ENCODE peak calls at places on chromosomes 1 and 21, in six cellular contexts. One of them, this sample, is unnamed.

GRCh38 chr1:151831605-151832004 is at the start of gene RORC:
- DNase-seq in HuH-7.5: no peak
- DNase-seq in fibroblast of the conjunctiva: no peak
- DNase-seq in dorsolateral prefrontal cortex: peak; percentile 63
- DNase-seq in type B pancreatic cell: no peak
- DNase-seq in activated T-cell treated with anti-CD3 and anti-CD28 coated beads, Interleukin-2, amount 50 U/mL, for 24 hours: no peak
- DNase-seq in this sample: no peak

GRCh38 chr1:89939693-89940438 is 55.0 kb upstream of the ZNF326 start:
- DNase-seq in HuH-7.5: no peak
- DNase-seq in fibroblast of the conjunctiva: no peak
- DNase-seq in dorsolateral prefrontal cortex: no peak
- DNase-seq in type B pancreatic cell: no peak
- DNase-seq in activated T-cell treated with anti-CD3 and anti-CD28 coated beads, Interleukin-2, amount 50 U/mL, for 24 hours: no peak
- DNase-seq in this sample: no peak

GRCh38 chr1:67683306-67683705 is 1.7 kb upstream of the GADD45A start:
- DNase-seq in HuH-7.5: no peak
- DNase-seq in fibroblast of the conjunctiva: no peak
- DNase-seq in dorsolateral prefrontal cortex: no peak
- DNase-seq in type B pancreatic cell: no peak
- DNase-seq in activated T-cell treated with anti-CD3 and anti-CD28 coated beads, Interleukin-2, amount 50 U/mL, for 24 hours: no peak
- DNase-seq in this sample: no peak

GRCh38 chr1:165904948-165905347 is 77.5 kb downstream of the UCK2 start:
- DNase-seq in HuH-7.5: no peak
- DNase-seq in fibroblast of the conjunctiva: no peak
- DNase-seq in dorsolateral prefrontal cortex: no peak
- DNase-seq in type B pancreatic cell: no peak
- DNase-seq in activated T-cell treated with anti-CD3 and anti-CD28 coated beads, Interleukin-2, amount 50 U/mL, for 24 hours: no peak
- DNase-seq in this sample: no peak

GRCh38 chr21:45455321-45456013 is 50.5 kb downstream of the COL18A1 start:
- DNase-seq in HuH-7.5: no peak
- DNase-seq in fibroblast of the conjunctiva: no peak
- DNase-seq in dorsolateral prefrontal cortex: peak; percentile 42
- DNase-seq in type B pancreatic cell: no peak
- DNase-seq in activated T-cell treated with anti-CD3 and anti-CD28 coated beads, Interleukin-2, amount 50 U/mL, for 24 hours: no peak
- DNase-seq in this sample: no peak

GRCh38 chr1:3462356-3463012 is 8.0 kb downstream of the ARHGEF16 start:
- DNase-seq in HuH-7.5: no peak
- DNase-seq in fibroblast of the conjunctiva: no peak
- DNase-seq in dorsolateral prefrontal cortex: no peak
- DNase-seq in type B pancreatic cell: no peak
- DNase-seq in activated T-cell treated with anti-CD3 and anti-CD28 coated beads, Interleukin-2, amount 50 U/mL, for 24 hours: no peak
- DNase-seq in this sample: no peak

GRCh38 chr1:195026792-195027191 is 1581.4 kb downstream of the KCNT2 start:
- DNase-seq in HuH-7.5: no peak
- DNase-seq in fibroblast of the conjunctiva: no peak
- DNase-seq in dorsolateral prefrontal cortex: no peak
- DNase-seq in type B pancreatic cell: no peak
- DNase-seq in activated T-cell treated with anti-CD3 and anti-CD28 coated beads, Interleukin-2, amount 50 U/mL, for 24 hours: no peak
- DNase-seq in this sample: no peak

GRCh38 chr1:24161270-24161669 is 18.3 kb upstream of the IL22RA1 start:
- DNase-seq in HuH-7.5: no peak
- DNase-seq in fibroblast of the conjunctiva: no peak
- DNase-seq in dorsolateral prefrontal cortex: no peak
- DNase-seq in type B pancreatic cell: no peak
- DNase-seq in activated T-cell treated with anti-CD3 and anti-CD28 coated beads, Interleukin-2, amount 50 U/mL, for 24 hours: no peak
- DNase-seq in this sample: no peak

GRCh38 chr1:187961895-187962294 is 1133.1 kb downstream of the PLA2G4A start:
- DNase-seq in HuH-7.5: no peak
- DNase-seq in fibroblast of the conjunctiva: no peak
- DNase-seq in dorsolateral prefrontal cortex: no peak
- DNase-seq in type B pancreatic cell: no peak
- DNase-seq in activated T-cell treated with anti-CD3 and anti-CD28 coated beads, Interleukin-2, amount 50 U/mL, for 24 hours: no peak
- DNase-seq in this sample: no peak

GRCh38 chr1:244865028-244865371 is 657 bp upstream of the HNRNPU start:
- DNase-seq in HuH-7.5: peak; percentile 20
- DNase-seq in fibroblast of the conjunctiva: no peak
- DNase-seq in dorsolateral prefrontal cortex: peak; percentile 36
- DNase-seq in type B pancreatic cell: no peak
- DNase-seq in activated T-cell treated with anti-CD3 and anti-CD28 coated beads, Interleukin-2, amount 50 U/mL, for 24 hours: peak; percentile 53
- DNase-seq in this sample: no peak

GRCh38 chr1:86773331-86774288 is 69.2 kb downstream of the SH3GLB1 start:
- DNase-seq in HuH-7.5: no peak
- DNase-seq in fibroblast of the conjunctiva: no peak
- DNase-seq in dorsolateral prefrontal cortex: no peak
- DNase-seq in type B pancreatic cell: no peak
- DNase-seq in activated T-cell treated with anti-CD3 and anti-CD28 coated beads, Interleukin-2, amount 50 U/mL, for 24 hours: no peak
- DNase-seq in this sample: no peak

GRCh38 chr1:109392037-109392787 is 5.5 kb downstream of the SORT1 start:
- DNase-seq in HuH-7.5: no peak
- DNase-seq in fibroblast of the conjunctiva: no peak
- DNase-seq in dorsolateral prefrontal cortex: peak; percentile 42
- DNase-seq in type B pancreatic cell: no peak
- DNase-seq in activated T-cell treated with anti-CD3 and anti-CD28 coated beads, Interleukin-2, amount 50 U/mL, for 24 hours: no peak
- DNase-seq in this sample: no peak

GRCh38 chr1:2493691-2494322 is 17.7 kb downstream of the PLCH2 start:
- DNase-seq in HuH-7.5: no peak
- DNase-seq in fibroblast of the conjunctiva: no peak
- DNase-seq in dorsolateral prefrontal cortex: peak; percentile 79
- DNase-seq in type B pancreatic cell: no peak
- DNase-seq in activated T-cell treated with anti-CD3 and anti-CD28 coated beads, Interleukin-2, amount 50 U/mL, for 24 hours: no peak
- DNase-seq in this sample: no peak

This sample was measured in sciatic nerve.